ENCODE peak calls at places on chromosomes 2 and 18, in ten cellular contexts. C is neural crest cell; Q is adrenal gland; G is CD8-positive, alpha-beta T cell; M is fibroblast of lung; I is AG09309; L is endothelial cell of umbilical vein; J is HFFc6; A is Calu3; P is mucosa of descending colon. K is an unnamed sample.

GRCh38 chr2:20391951-20392699 is 41.5 kb upstream of the PUM2 start:
- DNase-seq in C (no peak), Q (no peak), G (no peak), M (no peak), I (no peak), L (no peak), J (peak), A (peak), P (no peak), K (no peak)

GRCh38 chr2:127408807-127409099 is 9.5 kb upstream of the PROC start:
- DNase-seq in C (no peak), Q (no peak), G (no peak), M (no peak), I (no peak), L (no peak), J (no peak), A (no peak), P (no peak), K (no peak)

GRCh38 chr2:228901531-228901930 is 369.6 kb downstream of the PID1 start:
- DNase-seq in C (no peak), Q (no peak), G (no peak), M (no peak), I (no peak), L (no peak), J (no peak), A (no peak), P (no peak), K (no peak)

GRCh38 chr2:140892429-140892828 is 1238.4 kb downstream of the LRP1B start:
- DNase-seq in C (no peak), Q (no peak), G (no peak), M (peak), I (no peak), L (no peak), J (no peak), A (no peak), P (no peak), K (no peak)

GRCh38 chr2:28681216-28681981 is 70.2 kb upstream of the PPP1CB start:
- DNase-seq in C (no peak), Q (no peak), G (peak), M (peak), I (no peak), L (peak), J (no peak), A (peak), P (no peak), K (no peak)

GRCh38 chr2:227374158-227374557 is 4.9 kb downstream of the TM4SF20 start:
- DNase-seq in C (no peak), Q (no peak), G (no peak), M (peak), I (peak), L (no peak), J (peak), A (no peak), P (no peak), K (no peak)

GRCh38 chr2:18046558-18046957 is 168.1 kb downstream of the KCNS3 start:
- DNase-seq in C (no peak), Q (no peak), G (no peak), M (peak), I (peak), L (no peak), J (peak), A (no peak), P (no peak), K (no peak)

GRCh38 chr2:157302492-157303099 is 23.0 kb downstream of the ERMN start:
- DNase-seq in C (peak), Q (peak), G (peak), M (peak), I (no peak), L (peak), J (peak), A (peak), P (no peak), K (no peak)

DNA sequence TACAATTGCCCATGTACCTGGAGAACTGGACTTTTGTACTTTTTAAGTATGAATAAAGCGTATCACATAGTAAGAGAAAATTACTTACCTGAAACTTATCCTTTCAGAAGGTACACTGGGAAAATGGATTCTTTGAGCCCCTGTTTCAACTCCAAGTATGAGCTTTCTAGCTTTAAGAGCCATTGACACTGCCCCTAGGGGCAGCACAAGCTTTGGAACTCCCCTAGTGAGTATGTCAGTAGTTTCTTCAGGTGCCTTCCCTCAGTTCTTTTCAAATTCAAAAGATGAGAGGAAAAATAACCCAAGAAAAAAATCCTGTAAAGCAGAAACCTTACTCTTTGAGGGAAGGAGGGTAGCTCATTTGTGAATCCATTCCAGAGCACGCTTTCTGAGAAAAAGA is 124.1 kb downstream of the MEMO1 start:
- DNase-seq in C (no peak), Q (no peak), G (no peak), M (no peak), I (no peak), L (no peak), J (no peak), A (peak), P (no peak), K (no peak)
- TF ChIP-seq CTCF in C (peak), Q (no peak), G (no peak), M (peak), I (peak), L (peak), J (peak), A (no peak), P (no peak), K (no peak)

DNA sequence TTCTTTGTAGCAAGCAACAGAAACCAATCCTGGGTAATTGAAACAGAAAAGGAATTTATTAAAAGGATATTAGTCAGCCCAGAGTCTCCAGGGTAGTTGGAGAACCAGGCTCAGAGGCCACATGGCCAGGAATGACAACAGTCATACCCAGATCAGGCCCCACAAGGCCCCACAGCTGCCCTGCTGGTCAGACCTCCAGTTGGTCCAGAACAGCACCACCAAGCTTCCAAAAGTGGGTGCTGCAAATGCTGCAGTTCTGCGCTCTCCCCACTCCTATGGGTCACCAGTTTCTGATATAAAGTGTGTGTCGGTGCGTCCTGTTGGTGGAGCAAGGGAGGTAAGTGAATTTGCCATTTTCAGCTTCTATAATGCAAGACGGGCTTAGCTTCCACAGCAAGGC is 29.9 kb downstream of the KLHL29 start:
- DNase-seq in C (no peak), Q (no peak), G (no peak), M (no peak), I (no peak), L (no peak), J (peak), A (no peak), P (no peak), K (no peak)
- TF ChIP-seq CTCF in C (peak), Q (no peak), G (no peak), M (peak), I (peak), L (peak), J (peak), A (no peak), P (no peak), K (no peak)

GRCh38 chr18:54279477-54280205 is 10.3 kb downstream of the POLI start:
- DNase-seq in C (no peak), Q (no peak), G (no peak), M (no peak), I (no peak), L (no peak), J (no peak), A (no peak), P (no peak), K (no peak)
- TF ChIP-seq CTCF in C (no peak), Q (no peak), G (no peak), M (no peak), I (no peak), L (no peak), J (no peak), A (no peak), P (no peak), K (no peak)

DNA sequence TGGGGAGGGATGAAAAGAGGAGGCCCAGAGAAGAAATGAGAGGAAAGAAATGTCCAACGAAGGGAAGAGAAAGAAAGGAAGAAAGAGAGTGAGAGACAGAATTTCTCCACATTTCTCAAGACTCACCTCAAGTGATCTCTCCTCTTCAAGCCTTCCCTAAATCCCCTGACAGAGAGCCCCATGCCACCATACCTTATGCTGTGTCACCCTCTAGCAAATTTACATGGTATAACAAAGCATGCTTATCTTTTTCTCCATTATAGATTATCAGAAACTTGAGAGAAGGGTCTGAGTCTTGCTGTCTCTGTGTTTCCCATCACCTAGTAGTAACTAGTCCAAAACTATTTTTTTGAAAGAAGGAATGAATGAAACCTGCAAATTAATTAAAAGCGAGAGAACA is 1208.4 kb downstream of the DPP10 start:
- DNase-seq in C (no peak), Q (no peak), G (no peak), M (no peak), I (no peak), L (no peak), J (no peak), A (no peak), P (no peak), K (no peak)
- TF ChIP-seq CTCF in C (no peak), Q (no peak), G (no peak), M (no peak), I (no peak), L (no peak), J (no peak), A (no peak), P (no peak), K (no peak)

GRCh38 chr2:101114815-101115214 is 36.4 kb downstream of the TBC1D8 start:
- DNase-seq in C (no peak), Q (peak), G (no peak), M (no peak), I (no peak), L (no peak), J (no peak), A (no peak), P (no peak), K (no peak)
- TF ChIP-seq CTCF in C (no peak), Q (no peak), G (no peak), M (no peak), I (no peak), L (no peak), J (no peak), A (no peak), P (no peak), K (no peak)